ENCODE peak calls at places on chromosomes 12 and 14, in eight cellular contexts. Y is EH; W is activated effector memory CD4-positive, alpha-beta T cell treated with Interleukin-2 at 50 U/mL for 16 hours; M is sciatic nerve; E is stimulated activated CD4-positive, alpha-beta T cell treated with anti-CD3 and anti-CD28 coated beads, Interleukin-4, amount 100 ng/mL, for 1 hour; G is mesothelial cell of epicardium; J is ureter; P is DMS153. C is an unnamed sample.

GRCh38 chr14:71289536-71289935 is 382.3 kb downstream of the PCNX1 start:
- DNase-seq in G (no peak), E (no peak), Y (no peak), P (no peak), M (no peak), W (no peak), J (peak; percentile 46), C (no peak)

GRCh38 chr12:52531563-52532300 is 11.5 kb upstream of the KRT5 start:
- DNase-seq in P (no peak), E (no peak), J (no peak), Y (no peak), G (no peak), M (peak; percentile 53), W (no peak), C (peak; percentile 29)

GRCh38 chr12:89861086-89861485 is 152.4 kb upstream of the ATP2B1 start:
- DNase-seq in P (no peak), M (no peak), Y (no peak), G (no peak), W (no peak), E (peak; percentile 10), J (no peak), C (no peak)

GRCh38 chr12:92277795-92278194 is 132.1 kb upstream of the BTG1 start:
- DNase-seq in P (no peak), Y (no peak), M (no peak), E (no peak), J (no peak), W (no peak), G (no peak), C (no peak)

GRCh38 chr12:88339254-88339949 is 197.3 kb downstream of the TMTC3 start:
- DNase-seq in Y (peak; percentile 80), M (no peak), E (no peak), W (no peak), G (no peak), P (no peak), J (no peak), C (no peak)

GRCh38 chr12:76109879-76110278 is 25.4 kb upstream of the NAP1L1 start:
- DNase-seq in Y (peak; percentile 12), J (no peak), W (no peak), P (no peak), G (no peak), M (no peak), E (no peak), C (no peak)

GRCh38 chr12:46373303-46374182 is 970 bp upstream of the SLC38A2 start:
- DNase-seq in E (peak; percentile 35), G (peak; percentile 42), Y (peak; percentile 69), M (peak; percentile 81), J (peak; percentile 68), W (peak; percentile 30), P (no peak), C (peak; percentile 42)

GRCh38 chr14:69685217-69685616 is 73.8 kb downstream of the SUSD6 start:
- DNase-seq in G (no peak), Y (no peak), M (no peak), J (no peak), P (peak; percentile 16), W (peak; percentile 33), E (peak; percentile 53), C (no peak)